ENCODE peak calls at places on chromosomes 7 and 10, in five cellular contexts. K is esophagus squamous epithelium, M is PC-9, U is kidney epithelial cell, Y is fibroblast of mammary gland. I is an unnamed sample.

GRCh38 chr10:58775960-58776574 is 263.4 kb downstream of the BICC1 start:
- DNase-seq in K (no peak), M (no peak), U (peak), Y (peak), I (no peak)

GRCh38 chr10:12921163-12921562 is 80.3 kb downstream of the CCDC3 start:
- DNase-seq in K (no peak), M (no peak), U (no peak), Y (no peak), I (no peak)

GRCh38 chr10:48533951-48534720 is 70.7 kb downstream of the ARHGAP22 start:
- DNase-seq in K (no peak), M (peak), U (no peak), Y (no peak), I (no peak)

GRCh38 chr7:90749774-90750173 is 153.7 kb downstream of the CDK14 start:
- DNase-seq in K (no peak), M (no peak), U (no peak), Y (peak), I (peak)

GRCh38 chr10:49484501-49485230 is 54.3 kb downstream of the ERCC6 start:
- DNase-seq in K (no peak), M (no peak), U (no peak), Y (peak), I (no peak)

GRCh38 chr7:112546723-112547513 is 66.1 kb downstream of the LSMEM1 start:
- DNase-seq in K (no peak), M (no peak), U (no peak), Y (peak), I (no peak)

GRCh38 chr10:56360583-56360966 is 484 bp downstream of the ZWINT start:
- DNase-seq in K (no peak), M (no peak), U (no peak), Y (no peak), I (no peak)

GRCh38 chr10:122116331-122116730 is 127.4 kb downstream of the TACC2 start:
- DNase-seq in K (no peak), M (no peak), U (no peak), Y (peak), I (no peak)

GRCh38 chr10:100895346-100895745 is 17.4 kb upstream of the SLF2 start:
- DNase-seq in K (no peak), M (no peak), U (no peak), Y (no peak), I (no peak)

GRCh38 chr10:92751827-92752226 is 62.1 kb downstream of the HHEX start:
- DNase-seq in K (no peak), M (no peak), U (no peak), Y (no peak), I (no peak)

GRCh38 chr10:63822496-63822895 is 301.3 kb downstream of the REEP3 start:
- DNase-seq in K (no peak), M (no peak), U (no peak), Y (no peak), I (no peak)

GRCh38 chr7:39618868-39619267 is 4.5 kb upstream of the RALA start:
- DNase-seq in K (no peak), M (no peak), U (no peak), Y (no peak), I (no peak)

GRCh38 chr10:86372119-86372784 is 5.7 kb upstream of the GRID1 start:
- DNase-seq in K (no peak), M (no peak), U (no peak), Y (no peak), I (no peak)

GRCh38 chr7:27423290-27423689 is 180.7 kb downstream of the EVX1 start:
- DNase-seq in K (no peak), M (peak), U (no peak), Y (peak), I (no peak)

GRCh38 chr10:101986277-101986971 is 69.5 kb downstream of the ARMH3 start:
- DNase-seq in K (no peak), M (peak), U (no peak), Y (no peak), I (no peak)

GRCh38 chr7:30478349-30479228 is at the start of gene NOD1:
- DNase-seq in K (no peak), M (peak), U (no peak), Y (peak), I (peak)
- TF ChIP-seq CTCF in K (peak), M (no peak), U (no peak), Y (no peak), I (no peak)

GRCh38 chr7:5831196-5831595 is 49.4 kb upstream of the OCM start:
- DNase-seq in K (no peak), M (no peak), U (peak), Y (peak), I (no peak)

GRCh38 chr7:5824297-5824610 is 42.8 kb upstream of the RNF216 start:
- DNase-seq in K (no peak), M (no peak), U (no peak), Y (no peak), I (no peak)

GRCh38 chr7:5822742-5823503 is 41.5 kb upstream of the RNF216 start:
- DNase-seq in K (peak), M (peak), U (peak), Y (peak), I (peak)

GRCh38 chr7:5827755-5828154 is 46.3 kb upstream of the RNF216 start:
- DNase-seq in K (no peak), M (peak), U (no peak), Y (peak), I (peak)
- TF ChIP-seq CTCF in K (peak), M (peak), U (peak), Y (peak), I (peak)

GRCh38 chr10:96325719-96326373 is 21.6 kb downstream of the DNTT start:
- DNase-seq in K (no peak), M (no peak), U (no peak), Y (no peak), I (peak)

GRCh38 chr10:96319754-96320514 is 15.7 kb downstream of the DNTT start:
- DNase-seq in K (no peak), M (no peak), U (no peak), Y (peak), I (no peak)

GRCh38 chr10:96324447-96324846 is 20.2 kb downstream of the DNTT start:
- DNase-seq in K (no peak), M (no peak), U (no peak), Y (no peak), I (no peak)

GRCh38 chr10:96322275-96322674 is 18.0 kb downstream of the DNTT start:
- DNase-seq in K (no peak), M (no peak), U (no peak), Y (no peak), I (no peak)

GRCh38 chr10:96321822-96322221 is 17.6 kb downstream of the DNTT start:
- DNase-seq in K (no peak), M (no peak), U (no peak), Y (no peak), I (no peak)
- TF ChIP-seq CTCF in K (no peak), M (no peak), U (peak), Y (no peak), I (no peak)

GRCh38 chr10:123502983-123503382 is 163.2 kb upstream of the GPR26 start:
- DNase-seq in K (no peak), M (no peak), U (no peak), Y (no peak), I (peak)
- TF ChIP-seq CTCF in K (no peak), M (no peak), U (no peak), Y (no peak), I (peak)

GRCh38 chr10:34250722-34251121 is 564.4 kb downstream of the PARD3 start:
- DNase-seq in K (no peak), M (no peak), U (no peak), Y (no peak), I (no peak)

GRCh38 chr10:34247560-34247959 is 567.5 kb downstream of the PARD3 start:
- DNase-seq in K (no peak), M (no peak), U (no peak), Y (no peak), I (no peak)

GRCh38 chr10:34252111-34252510 is 563.0 kb downstream of the PARD3 start:
- DNase-seq in K (no peak), M (peak), U (no peak), Y (no peak), I (no peak)

GRCh38 chr10:34251177-34251576 is 563.9 kb downstream of the PARD3 start:
- DNase-seq in K (no peak), M (no peak), U (no peak), Y (no peak), I (no peak)

DNA sequence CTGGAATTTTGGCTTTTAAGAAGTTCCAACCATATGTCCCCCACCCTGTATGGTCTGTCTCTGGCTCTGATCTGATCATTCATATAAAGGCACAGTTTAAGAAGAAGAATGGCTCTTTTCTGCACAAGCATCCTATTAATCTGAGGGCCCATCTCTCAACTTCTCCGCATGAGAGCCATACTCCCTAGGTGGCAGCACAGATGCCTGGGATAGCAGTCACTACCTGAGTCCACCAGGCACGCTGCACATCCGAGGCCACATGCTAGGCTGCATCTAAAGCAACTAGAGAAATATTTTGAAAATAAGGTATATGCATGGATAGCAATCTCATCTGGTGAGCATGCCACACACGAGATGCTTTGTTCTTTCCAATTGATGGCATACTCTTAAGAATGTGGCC is 565.5 kb downstream of the PARD3 start:
- DNase-seq in K (no peak), M (no peak), U (no peak), Y (no peak), I (no peak)
- TF ChIP-seq CTCF in K (no peak), M (no peak), U (peak), Y (no peak), I (no peak)

DNA sequence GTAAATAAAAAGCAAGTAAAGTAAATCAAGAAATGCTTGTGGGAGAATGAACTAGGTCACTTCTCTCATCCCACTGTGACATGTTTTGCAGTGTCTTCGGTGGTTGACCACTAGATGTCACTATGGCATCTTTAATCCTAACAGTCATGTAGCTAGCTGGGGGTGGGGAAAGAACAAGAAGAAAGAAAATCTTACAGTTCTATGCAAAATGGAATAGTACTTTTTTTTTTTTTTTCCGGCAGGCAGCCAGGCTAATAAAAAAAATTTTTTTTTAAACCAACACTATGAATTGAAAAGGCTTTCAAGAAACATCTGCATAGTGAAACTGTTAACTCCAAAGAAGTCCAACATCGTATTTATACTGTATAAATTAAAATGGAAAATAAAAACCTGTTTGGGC is 38.3 kb downstream of the CDK1 start:
- DNase-seq in K (no peak), M (peak), U (no peak), Y (peak), I (peak)
- TF ChIP-seq CTCF in K (peak), M (peak), U (peak), Y (peak), I (peak)

GRCh38 chr10:98790817-98791216 is 344.1 kb upstream of the HPS1 start:
- DNase-seq in K (no peak), M (no peak), U (no peak), Y (peak), I (peak)
- TF ChIP-seq CTCF in K (peak), M (peak), U (peak), Y (peak), I (no peak)

GRCh38 chr10:95290446-95290800 is 380 bp downstream of the PDLIM1 start:
- DNase-seq in K (no peak), M (no peak), U (no peak), Y (no peak), I (no peak)

GRCh38 chr10:95290801-95291633 is at the start of gene PDLIM1:
- DNase-seq in K (peak), M (peak), U (no peak), Y (no peak), I (peak)

GRCh38 chr10:95289003-95289920 is 1.5 kb downstream of the PDLIM1 start:
- DNase-seq in K (no peak), M (peak), U (no peak), Y (no peak), I (peak)

GRCh38 chr10:95291634-95292039 is 834 bp upstream of the PDLIM1 start:
- DNase-seq in K (no peak), M (no peak), U (no peak), Y (no peak), I (no peak)

GRCh38 chr10:95289921-95290421 is 832 bp downstream of the PDLIM1 start:
- DNase-seq in K (no peak), M (no peak), U (no peak), Y (no peak), I (no peak)
- TF ChIP-seq CTCF in K (no peak), M (no peak), U (no peak), Y (no peak), I (no peak)

GRCh38 chr10:14326581-14326980 is 4.1 kb downstream of the FRMD4A start:
- DNase-seq in K (no peak), M (no peak), U (peak), Y (no peak), I (no peak)

GRCh38 chr10:14328881-14329280 is 1.8 kb downstream of the FRMD4A start:
- DNase-seq in K (no peak), M (no peak), U (no peak), Y (no peak), I (no peak)

GRCh38 chr10:14327535-14327934 is 3.2 kb downstream of the FRMD4A start:
- DNase-seq in K (no peak), M (no peak), U (no peak), Y (no peak), I (no peak)

GRCh38 chr10:14322531-14322930 is 8.2 kb downstream of the FRMD4A start:
- DNase-seq in K (no peak), M (no peak), U (no peak), Y (no peak), I (no peak)

GRCh38 chr10:14325325-14325955 is 5.3 kb downstream of the FRMD4A start:
- DNase-seq in K (no peak), M (peak), U (no peak), Y (peak), I (peak)
- TF ChIP-seq CTCF in K (peak), M (peak), U (peak), Y (peak), I (peak)

GRCh38 chr7:106367018-106367420 is 82.2 kb upstream of the NAMPT start:
- DNase-seq in K (no peak), M (no peak), U (no peak), Y (peak), I (no peak)
- TF ChIP-seq CTCF in K (peak), M (peak), U (peak), Y (peak), I (no peak)